ENCODE peak calls at places on chromosomes 7 and 10, in eight cellular contexts. R is CD8-positive, alpha-beta memory T cell; G is transverse colon; L is MG63; Y is iPS DF 6.9; H is NT2/D1; K is mesenchymal stem cell; I is cardiac muscle cell. D is an unnamed sample.

GRCh38 chr10:94546616-94547175 is 1.1 kb downstream of the HELLS start:
- DNase-seq in Y (no peak), K (peak; percentile 32), G (no peak), I (peak; percentile 7), R (no peak), L (no peak), H (no peak), D (no peak)

GRCh38 chr7:135757719-135758411 is 9.3 kb upstream of the FAM180A start:
- DNase-seq in Y (no peak), L (peak; percentile 76), K (no peak), G (no peak), I (peak; percentile 94), R (no peak), H (no peak), D (no peak)

GRCh38 chr7:142585425-142585824 is 163.8 kb upstream of the PRSS1 start:
- DNase-seq in G (no peak), K (no peak), R (no peak), Y (no peak), H (no peak), I (no peak), L (no peak), D (peak; percentile 32)

GRCh38 chr7:17991866-17992648 is 35.6 kb downstream of the PRPS1L1 start:
- DNase-seq in Y (no peak), R (no peak), G (peak; percentile 44), H (peak; percentile 22), I (no peak), K (no peak), L (peak; percentile 3), D (no peak)

GRCh38 chr10:101693701-101694055 is 1.3 kb downstream of the FBXW4 start:
- DNase-seq in R (no peak), G (peak; percentile 10), K (peak; percentile 72), I (peak; percentile 59), Y (no peak), L (peak; percentile 51), H (no peak), D (peak; percentile 43)

GRCh38 chr10:110859947-110860376 is 11.8 kb upstream of the PDCD4 start:
- DNase-seq in I (peak; percentile 92), R (no peak), G (no peak), L (no peak), K (peak; percentile 63), Y (no peak), H (no peak), D (peak; percentile 65)

GRCh38 chr10:100715101-100715444 is 30.3 kb upstream of the PAX2 start:
- DNase-seq in G (no peak), K (no peak), Y (no peak), H (no peak), L (no peak), I (no peak), R (no peak), D (no peak)

GRCh38 chr10:63887026-63887589 is 365.9 kb downstream of the REEP3 start:
- DNase-seq in H (no peak), K (no peak), I (peak; percentile 5), G (no peak), R (no peak), Y (peak; percentile 63), L (no peak), D (no peak)

GRCh38 chr10:132534348-132535064 is 3.1 kb upstream of the INPP5A start:
- DNase-seq in Y (no peak), L (no peak), K (no peak), R (no peak), G (no peak), H (no peak), I (no peak), D (no peak)

GRCh38 chr10:98030991-98031431 is 590 bp upstream of the CRTAC1 start:
- DNase-seq in H (no peak), R (no peak), I (no peak), Y (no peak), K (peak; percentile 4), G (no peak), L (no peak), D (no peak)
- H3K27me3 ChIP-seq in H (peaks cover 72% of the 10 kb centered on the region), R (peaks cover 6% of the 10 kb centered on the region), I (peaks cover 89% of the 10 kb centered on the region), Y (peaks cover 57% of the 10 kb centered on the region), K (peaks cover 92% of the 10 kb centered on the region), G (peaks cover 95% of the 10 kb centered on the region), L (peaks cover 45% of the 10 kb centered on the region), D (peaks cover 63% of the 10 kb centered on the region)

GRCh38 chr10:43754569-43755260 is 106.0 kb upstream of the ZNF32 start:
- DNase-seq in Y (peak; percentile 20), H (peak; percentile 38), K (no peak), R (no peak), L (no peak), G (no peak), I (no peak), D (no peak)
- H3K4me3 ChIP-seq in Y (no peak overlapping the region), H (no peak overlapping the region), K (no peak overlapping the region), R (no peak overlapping the region), L (no peak overlapping the region), G (no peak overlapping the region), I (no peak overlapping the region), D (no peak overlapping the region)

GRCh38 chr10:117541909-117542705 is 439 bp upstream of the EMX2 start:
- DNase-seq in G (no peak), H (peak; percentile 83), K (peak; percentile 41), L (peak; percentile 81), I (peak; percentile 75), R (no peak), Y (no peak), D (peak; percentile 71)

GRCh38 chr10:117541405-117541908 is 1.1 kb upstream of the EMX2 start:
- DNase-seq in G (no peak), R (no peak), Y (no peak), L (peak; percentile 64), H (no peak), I (peak; percentile 51), K (no peak), D (peak; percentile 81)

GRCh38 chr10:117543245-117543998 is 876 bp downstream of the EMX2 start:
- DNase-seq in Y (no peak), K (no peak), R (no peak), G (no peak), L (peak; percentile 62), H (no peak), I (peak; percentile 34), D (peak; percentile 14)

GRCh38 chr10:117543999-117544728 is 1.6 kb downstream of the EMX2 start:
- DNase-seq in H (no peak), Y (no peak), L (peak; percentile 22), K (no peak), G (no peak), R (no peak), I (no peak), D (no peak)

DNA sequence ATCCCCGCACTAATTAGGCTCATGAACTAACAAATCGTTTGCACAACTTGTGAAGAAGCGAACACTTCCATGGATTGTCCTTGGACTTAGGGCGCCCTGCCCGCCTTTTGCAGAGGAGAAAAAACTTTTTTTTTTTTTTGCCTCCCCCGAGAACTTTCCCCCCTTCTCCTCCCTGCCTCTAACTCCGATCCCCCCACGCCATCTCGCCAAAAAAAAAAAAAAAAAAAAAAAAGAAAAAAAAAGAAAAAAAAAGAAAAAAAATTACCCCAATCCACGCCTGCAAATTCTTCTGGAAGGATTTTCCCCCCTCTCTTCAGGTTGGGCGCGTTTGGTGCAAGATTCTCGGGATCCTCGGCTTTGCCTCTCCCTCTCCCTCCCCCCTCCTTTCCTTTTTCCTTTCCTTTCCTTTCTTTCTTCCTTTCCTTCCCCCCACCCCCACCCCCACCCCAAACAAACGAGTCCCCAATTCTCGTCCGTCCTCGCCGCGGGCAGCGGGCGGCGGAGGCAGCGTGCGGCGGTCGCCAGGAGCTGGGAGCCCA is at the start of gene EMX2:
- DNase-seq in K (no peak), R (no peak), H (no peak), L (no peak), Y (no peak), G (no peak), I (no peak), D (no peak)
- H3K27me3 ChIP-seq in K (no peaks in the 10 kb centered on the region), R (peaks cover 42% of the 10 kb centered on the region), H (peaks cover 98% of the 10 kb centered on the region), L (peaks cover 27% of the 10 kb centered on the region), Y (peaks cover 91% of the 10 kb centered on the region), G (peaks cover 100% of the 10 kb centered on the region), I (peaks cover 100% of the 10 kb centered on the region), D (peaks cover 58% of the 10 kb centered on the region)

DNA sequence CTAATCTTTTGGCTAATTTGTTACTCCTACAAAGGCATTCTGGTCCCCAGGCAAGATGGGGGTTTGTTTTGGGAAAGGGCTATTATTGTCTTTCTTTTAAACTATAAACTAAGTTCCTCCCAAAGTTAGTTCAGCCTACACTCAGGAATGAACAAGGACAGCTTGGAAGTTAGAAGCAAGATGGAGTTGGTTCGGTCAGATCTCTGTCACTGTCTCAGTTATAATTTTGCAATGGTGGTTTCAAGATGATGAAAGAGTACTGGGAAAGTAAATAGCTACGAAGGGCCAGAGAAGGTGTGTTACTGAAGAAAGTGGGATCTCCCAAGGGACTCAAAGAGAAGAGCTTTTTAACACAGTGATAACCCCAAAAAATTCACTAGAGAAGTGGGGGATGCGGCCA is 10.3 kb upstream of the MYO1G start:
- DNase-seq in I (no peak), H (no peak), R (no peak), L (no peak), G (no peak), K (no peak), Y (no peak), D (no peak)
- H3K4me3 ChIP-seq in I (no peak overlapping the region), H (no peak overlapping the region), R (no peak overlapping the region), L (no peak overlapping the region), G (no peak overlapping the region), K (no peak overlapping the region), Y (no peak overlapping the region), D (no peak overlapping the region)

GRCh38 chr10:13440709-13441061 is 88.1 kb downstream of the BEND7 start:
- DNase-seq in L (no peak), Y (no peak), G (no peak), H (no peak), R (no peak), I (no peak), K (no peak), D (no peak)

GRCh38 chr10:13441476-13441875 is 87.3 kb downstream of the BEND7 start:
- DNase-seq in I (no peak), L (no peak), Y (no peak), G (no peak), H (no peak), R (no peak), K (no peak), D (no peak)

GRCh38 chr10:13437026-13437555 is 89.0 kb upstream of the SEPHS1 start:
- DNase-seq in R (no peak), G (no peak), H (no peak), I (no peak), Y (no peak), K (no peak), L (no peak), D (no peak)

GRCh38 chr10:13439771-13440708 is 88.8 kb downstream of the BEND7 start:
- DNase-seq in L (peak; percentile 28), G (peak; percentile 71), H (peak; percentile 30), R (peak; percentile 60), Y (no peak), K (peak; percentile 34), I (peak; percentile 40), D (peak; percentile 29)

DNA sequence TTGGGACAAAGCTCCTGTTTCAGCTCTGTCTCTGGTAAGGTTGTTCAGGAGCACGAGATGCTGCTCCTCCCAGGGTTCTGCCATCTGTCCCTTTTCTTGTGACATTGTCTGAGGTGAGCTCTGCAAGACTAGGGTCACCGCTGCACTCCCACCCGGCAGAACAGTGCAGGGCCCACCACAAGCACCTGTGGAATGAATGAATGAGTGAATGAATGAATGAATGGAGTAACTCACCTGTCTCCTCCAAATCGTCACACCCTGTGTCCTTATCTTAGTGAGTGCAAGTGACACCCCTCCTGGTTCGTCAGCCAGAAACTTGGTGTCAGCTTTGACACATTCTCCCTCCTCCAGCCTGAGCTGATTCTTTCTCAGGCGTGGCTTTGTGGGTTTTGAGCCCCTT is 89.5 kb downstream of the BEND7 start:
- DNase-seq in K (no peak), H (no peak), Y (no peak), R (no peak), L (no peak), G (no peak), I (no peak), D (no peak)
- H3K27me3 ChIP-seq in K (peaks cover 59% of the 10 kb centered on the region), H (peaks cover 33% of the 10 kb centered on the region), Y (peaks cover 2% of the 10 kb centered on the region), R (peaks cover 13% of the 10 kb centered on the region), L (peaks cover 17% of the 10 kb centered on the region), G (peaks cover 35% of the 10 kb centered on the region), I (peaks cover 44% of the 10 kb centered on the region), D (peaks cover 19% of the 10 kb centered on the region)